ENCODE peak calls at places on chromosomes 2 and 18, in nine cellular contexts. G, S, D, W, K, I, X, F and B are unnamed samples.
A peak's percentile ranks its signal among the peaks of the same experiment; 100 is the strongest.

GRCh38 chr2:118665784-118666529 is 181.5 kb downstream of the EN1 start:
- DNase-seq in I (no peak), K (no peak), D (no peak), G (no peak), F (no peak), X (peak; percentile 72), W (no peak), S (no peak), B (no peak)

GRCh38 chr2:211077216-211077764 is 520.9 kb downstream of the CPS1 start:
- DNase-seq in K (no peak), I (no peak), F (peak; percentile 15), S (no peak), G (no peak), D (peak; percentile 7), X (no peak), W (no peak), B (no peak)

GRCh38 chr2:121356058-121356640 is 71.1 kb upstream of the TFCP2L1 start:
- DNase-seq in W (peak; percentile 62), X (peak; percentile 41), D (peak; percentile 91), K (peak; percentile 56), G (peak; percentile 92), F (peak; percentile 37), I (peak; percentile 83), S (peak; percentile 80), B (no peak)

GRCh38 chr2:98297817-98298684 is 48.2 kb upstream of the CNGA3 start:
- DNase-seq in S (no peak), D (no peak), I (no peak), F (no peak), G (peak; percentile 50), K (no peak), W (no peak), X (no peak), B (no peak)

GRCh38 chr2:26459991-26460612 is 17.8 kb downstream of the OTOF start:
- DNase-seq in G (peak; percentile 36), X (no peak), I (no peak), F (no peak), D (no peak), W (no peak), K (no peak), S (no peak), B (peak; percentile 68)

GRCh38 chr2:10414000-10414451 is 34.1 kb downstream of the ODC1 start:
- DNase-seq in K (no peak), I (no peak), S (no peak), W (no peak), F (no peak), X (peak; percentile 54), D (peak; percentile 89), G (no peak), B (peak; percentile 93)

GRCh38 chr2:88452980-88453582 is 588 bp upstream of the FOXI3 start:
- DNase-seq in D (no peak), X (peak; percentile 3), F (peak; percentile 46), I (no peak), K (no peak), W (no peak), S (peak; percentile 44), G (peak; percentile 58), B (no peak)

GRCh38 chr18:63974991-63975390 is 5.1 kb downstream of the SERPINB8 start:
- DNase-seq in G (peak; percentile 41), D (peak; percentile 50), F (no peak), W (no peak), X (no peak), I (no peak), S (peak; percentile 53), K (peak; percentile 3), B (no peak)

GRCh38 chr2:158772306-158773078 is 22.6 kb upstream of the DAPL1 start:
- DNase-seq in D (no peak), G (peak; percentile 25), K (no peak), W (no peak), I (no peak), F (no peak), X (no peak), S (no peak), B (no peak)

GRCh38 chr18:54712758-54713157 is 115.5 kb upstream of the RAB27B start:
- DNase-seq in G (no peak), D (no peak), I (no peak), S (no peak), W (no peak), X (no peak), K (no peak), F (no peak), B (no peak)

GRCh38 chr2:181420259-181421130 is 36.7 kb upstream of the ITGA4 start:
- DNase-seq in K (no peak), S (no peak), G (no peak), X (no peak), F (no peak), W (no peak), I (no peak), D (no peak), B (no peak)

GRCh38 chr2:192741889-192742288 is 547.2 kb upstream of the TMEFF2 start:
- DNase-seq in D (peak; percentile 30), G (peak; percentile 66), X (no peak), I (peak; percentile 11), K (no peak), W (no peak), S (no peak), F (no peak), B (no peak)

GRCh38 chr2:64218137-64218536 is 73.9 kb upstream of the PELI1 start:
- DNase-seq in W (no peak), D (no peak), X (no peak), S (no peak), K (no peak), I (no peak), F (no peak), G (no peak), B (no peak)

GRCh38 chr18:46322941-46323340 is 218.8 kb downstream of the HAUS1 start:
- DNase-seq in F (no peak), I (no peak), S (no peak), G (no peak), W (no peak), D (no peak), X (no peak), K (no peak), B (no peak)

GRCh38 chr18:31685097-31686082 is 1.0 kb upstream of the B4GALT6 start:
- DNase-seq in I (peak; percentile 90), S (peak; percentile 75), X (peak; percentile 69), D (peak; percentile 48), K (peak; percentile 82), F (peak; percentile 85), G (peak; percentile 88), W (peak; percentile 39), B (peak; percentile 98)

GRCh38 chr18:67794512-67794911 is 278.0 kb upstream of the DSEL start:
- DNase-seq in S (peak; percentile 24), X (peak; percentile 63), I (no peak), D (no peak), F (no peak), W (no peak), K (no peak), G (no peak), B (no peak)

GRCh38 chr18:67783215-67783946 is 266.9 kb upstream of the DSEL start:
- DNase-seq in I (no peak), D (peak; percentile 96), K (no peak), G (no peak), X (peak; percentile 92), S (peak; percentile 89), F (no peak), W (no peak), B (no peak)

GRCh38 chr18:67788315-67788714 is 271.8 kb upstream of the DSEL start:
- DNase-seq in K (no peak), G (no peak), S (no peak), I (no peak), W (no peak), F (no peak), D (no peak), X (no peak), B (no peak)

GRCh38 chr18:67790527-67790926 is 274.0 kb upstream of the DSEL start:
- DNase-seq in I (no peak), S (no peak), W (no peak), D (no peak), X (no peak), G (no peak), K (no peak), F (no peak), B (no peak)

GRCh38 chr18:67788784-67789545 is 272.4 kb upstream of the DSEL start:
- DNase-seq in S (no peak), G (no peak), F (no peak), I (no peak), W (no peak), D (no peak), X (no peak), K (no peak), B (no peak)
- TF ChIP-seq CTCF in S (no peak), G (no peak), F (no peak), I (no peak), W (no peak), D (no peak), X (no peak), K (no peak), B (no peak)

GRCh38 chr2:24199968-24200590 is 25.2 kb downstream of the FAM228A start:
- DNase-seq in K (no peak), S (no peak), F (no peak), D (no peak), I (no peak), W (no peak), G (no peak), X (peak; percentile 3), B (no peak)
- H3K27ac ChIP-seq in K (no peak overlapping the region), S (no peak overlapping the region), F (no peak overlapping the region), D (no peak overlapping the region), I (no peak overlapping the region), W (no peak overlapping the region), G (no peak overlapping the region), X (no peak overlapping the region), B (no peak overlapping the region)

GRCh38 chr2:83695037-83695436 is 764.0 kb downstream of the SUCLG1 start:
- DNase-seq in G (no peak), I (no peak), W (no peak), X (no peak), D (no peak), F (no peak), S (no peak), K (no peak), B (no peak)
- H3K4me2 ChIP-seq in G (no peak overlapping the region), I (no peak overlapping the region), W (no peak overlapping the region), X (no peak overlapping the region), D (no peak overlapping the region), F (no peak overlapping the region), S (no peak overlapping the region), K (no peak overlapping the region), B (no peak overlapping the region)

GRCh38 chr2:127173073-127173472 is 47.0 kb downstream of the CYP27C1 start:
- DNase-seq in F (no peak), D (peak; percentile 24), W (no peak), X (peak; percentile 94), S (peak; percentile 92), K (no peak), I (peak; percentile 33), G (no peak), B (peak; percentile 96)

GRCh38 chr2:127174977-127175376 is 45.1 kb downstream of the CYP27C1 start:
- DNase-seq in K (no peak), F (no peak), W (no peak), S (peak; percentile 30), I (peak; percentile 68), D (no peak), X (no peak), G (no peak), B (peak; percentile 83)

GRCh38 chr2:127175406-127175805 is 44.7 kb downstream of the CYP27C1 start:
- DNase-seq in W (no peak), K (no peak), G (no peak), D (peak; percentile 25), I (peak; percentile 72), S (no peak), F (no peak), X (no peak), B (peak; percentile 90)

GRCh38 chr2:127175821-127176354 is 44.2 kb downstream of the CYP27C1 start:
- DNase-seq in G (no peak), I (peak; percentile 68), K (no peak), F (no peak), D (no peak), X (no peak), S (peak; percentile 69), W (no peak), B (no peak)

GRCh38 chr2:127174176-127174575 is 45.9 kb downstream of the CYP27C1 start:
- DNase-seq in W (peak; percentile 28), K (no peak), G (peak; percentile 41), I (peak; percentile 62), F (no peak), S (peak; percentile 61), X (no peak), D (peak; percentile 39), B (no peak)
- TF ChIP-seq CTCF in W (peak; percentile 44), K (peak; percentile 40), G (peak; percentile 72), I (peak; percentile 55), F (no peak), S (peak; percentile 43), X (no peak), D (peak; percentile 42), B (peak; percentile 24)